ENCODE peak calls at places on chromosome 10, in ten cellular contexts. One of them, this sample, is unnamed.

GRCh38 chr10:789831-790701 is 100.6 kb upstream of the DIP2C start:
- DNase-seq in activated T-helper 1 cell treated with Interleukin-2 at 50 U/mL for 16 hours: no peak
- DNase-seq in lower lobe of right lung: peak
- DNase-seq in glutamatergic neuron: no peak
- DNase-seq in stimulated activated CD4-positive, alpha-beta T cell treated with anti-CD3 and anti-CD28 coated beads, Interleukin-2, amount 100 ng/mL, for 24 hours: no peak
- DNase-seq in tibial artery: no peak
- DNase-seq in iPS-NIHi11: no peak
- DNase-seq in thoracic aorta: no peak
- DNase-seq in brain microvascular endothelial cell: no peak
- DNase-seq in AG09309: no peak
- DNase-seq in this sample: no peak

GRCh38 chr10:43884516-43885105 is 235.9 kb upstream of the ZNF32 start:
- DNase-seq in lower lobe of right lung: no peak
- DNase-seq in tibial artery: no peak
- DNase-seq in AG09309: no peak
- DNase-seq in glutamatergic neuron: no peak
- DNase-seq in iPS-NIHi11: no peak
- DNase-seq in thoracic aorta: no peak
- DNase-seq in brain microvascular endothelial cell: no peak
- DNase-seq in activated T-helper 1 cell treated with Interleukin-2 at 50 U/mL for 16 hours: no peak
- DNase-seq in stimulated activated CD4-positive, alpha-beta T cell treated with anti-CD3 and anti-CD28 coated beads, Interleukin-2, amount 100 ng/mL, for 24 hours: no peak
- DNase-seq in this sample: no peak

GRCh38 chr10:104123397-104123796 is 1.4 kb downstream of the SFR1 start:
- DNase-seq in stimulated activated CD4-positive, alpha-beta T cell treated with anti-CD3 and anti-CD28 coated beads, Interleukin-2, amount 100 ng/mL, for 24 hours: no peak
- DNase-seq in activated T-helper 1 cell treated with Interleukin-2 at 50 U/mL for 16 hours: no peak
- DNase-seq in lower lobe of right lung: no peak
- DNase-seq in iPS-NIHi11: no peak
- DNase-seq in thoracic aorta: no peak
- DNase-seq in brain microvascular endothelial cell: no peak
- DNase-seq in AG09309: no peak
- DNase-seq in tibial artery: no peak
- DNase-seq in glutamatergic neuron: no peak
- DNase-seq in this sample: no peak

GRCh38 chr10:5466451-5466996 is 32.8 kb downstream of the CALML5 start:
- DNase-seq in tibial artery: no peak
- DNase-seq in iPS-NIHi11: peak
- DNase-seq in glutamatergic neuron: peak
- DNase-seq in thoracic aorta: no peak
- DNase-seq in stimulated activated CD4-positive, alpha-beta T cell treated with anti-CD3 and anti-CD28 coated beads, Interleukin-2, amount 100 ng/mL, for 24 hours: no peak
- DNase-seq in AG09309: no peak
- DNase-seq in brain microvascular endothelial cell: no peak
- DNase-seq in lower lobe of right lung: peak
- DNase-seq in activated T-helper 1 cell treated with Interleukin-2 at 50 U/mL for 16 hours: no peak
- DNase-seq in this sample: no peak

GRCh38 chr10:92829042-92829785 is 19.1 kb upstream of the EXOC6 start:
- DNase-seq in glutamatergic neuron: no peak
- DNase-seq in stimulated activated CD4-positive, alpha-beta T cell treated with anti-CD3 and anti-CD28 coated beads, Interleukin-2, amount 100 ng/mL, for 24 hours: no peak
- DNase-seq in lower lobe of right lung: no peak
- DNase-seq in iPS-NIHi11: peak
- DNase-seq in activated T-helper 1 cell treated with Interleukin-2 at 50 U/mL for 16 hours: no peak
- DNase-seq in AG09309: no peak
- DNase-seq in brain microvascular endothelial cell: no peak
- DNase-seq in tibial artery: no peak
- DNase-seq in thoracic aorta: no peak
- DNase-seq in this sample: no peak

GRCh38 chr10:82171899-82172298 is 296.9 kb downstream of the NRG3 start:
- DNase-seq in brain microvascular endothelial cell: no peak
- DNase-seq in lower lobe of right lung: no peak
- DNase-seq in glutamatergic neuron: no peak
- DNase-seq in iPS-NIHi11: no peak
- DNase-seq in activated T-helper 1 cell treated with Interleukin-2 at 50 U/mL for 16 hours: no peak
- DNase-seq in AG09309: no peak
- DNase-seq in thoracic aorta: no peak
- DNase-seq in stimulated activated CD4-positive, alpha-beta T cell treated with anti-CD3 and anti-CD28 coated beads, Interleukin-2, amount 100 ng/mL, for 24 hours: no peak
- DNase-seq in tibial artery: no peak
- DNase-seq in this sample: no peak

GRCh38 chr10:111976557-111976956 is 207.0 kb downstream of the GPAM start:
- DNase-seq in AG09309: no peak
- DNase-seq in glutamatergic neuron: no peak
- DNase-seq in iPS-NIHi11: no peak
- DNase-seq in tibial artery: no peak
- DNase-seq in thoracic aorta: no peak
- DNase-seq in activated T-helper 1 cell treated with Interleukin-2 at 50 U/mL for 16 hours: no peak
- DNase-seq in stimulated activated CD4-positive, alpha-beta T cell treated with anti-CD3 and anti-CD28 coated beads, Interleukin-2, amount 100 ng/mL, for 24 hours: no peak
- DNase-seq in brain microvascular endothelial cell: no peak
- DNase-seq in lower lobe of right lung: no peak
- DNase-seq in this sample: no peak

GRCh38 chr10:114917927-114918672 is 19.9 kb upstream of the TRUB1 start:
- DNase-seq in stimulated activated CD4-positive, alpha-beta T cell treated with anti-CD3 and anti-CD28 coated beads, Interleukin-2, amount 100 ng/mL, for 24 hours: no peak
- DNase-seq in tibial artery: no peak
- DNase-seq in glutamatergic neuron: no peak
- DNase-seq in thoracic aorta: no peak
- DNase-seq in lower lobe of right lung: no peak
- DNase-seq in brain microvascular endothelial cell: peak
- DNase-seq in activated T-helper 1 cell treated with Interleukin-2 at 50 U/mL for 16 hours: no peak
- DNase-seq in iPS-NIHi11: peak
- DNase-seq in AG09309: no peak
- DNase-seq in this sample: no peak

GRCh38 chr10:96496281-96496925 is 17.3 kb downstream of the TLL2 start:
- DNase-seq in glutamatergic neuron: no peak
- DNase-seq in stimulated activated CD4-positive, alpha-beta T cell treated with anti-CD3 and anti-CD28 coated beads, Interleukin-2, amount 100 ng/mL, for 24 hours: no peak
- DNase-seq in activated T-helper 1 cell treated with Interleukin-2 at 50 U/mL for 16 hours: no peak
- DNase-seq in AG09309: no peak
- DNase-seq in brain microvascular endothelial cell: no peak
- DNase-seq in iPS-NIHi11: peak
- DNase-seq in tibial artery: no peak
- DNase-seq in thoracic aorta: no peak
- DNase-seq in lower lobe of right lung: no peak
- DNase-seq in this sample: no peak

GRCh38 chr10:19576576-19576975 is 239.7 kb upstream of the PLXDC2 start:
- DNase-seq in stimulated activated CD4-positive, alpha-beta T cell treated with anti-CD3 and anti-CD28 coated beads, Interleukin-2, amount 100 ng/mL, for 24 hours: no peak
- DNase-seq in activated T-helper 1 cell treated with Interleukin-2 at 50 U/mL for 16 hours: no peak
- DNase-seq in glutamatergic neuron: no peak
- DNase-seq in iPS-NIHi11: peak
- DNase-seq in brain microvascular endothelial cell: no peak
- DNase-seq in AG09309: no peak
- DNase-seq in tibial artery: no peak
- DNase-seq in thoracic aorta: no peak
- DNase-seq in lower lobe of right lung: no peak
- DNase-seq in this sample: no peak

GRCh38 chr10:78181381-78182055 is 147.9 kb downstream of the RPS24 start:
- DNase-seq in activated T-helper 1 cell treated with Interleukin-2 at 50 U/mL for 16 hours: no peak
- DNase-seq in tibial artery: no peak
- DNase-seq in iPS-NIHi11: no peak
- DNase-seq in glutamatergic neuron: no peak
- DNase-seq in brain microvascular endothelial cell: no peak
- DNase-seq in lower lobe of right lung: no peak
- DNase-seq in AG09309: no peak
- DNase-seq in thoracic aorta: no peak
- DNase-seq in stimulated activated CD4-positive, alpha-beta T cell treated with anti-CD3 and anti-CD28 coated beads, Interleukin-2, amount 100 ng/mL, for 24 hours: no peak
- DNase-seq in this sample: no peak

GRCh38 chr10:31190488-31190887 is 128.5 kb upstream of the ZEB1 start:
- DNase-seq in iPS-NIHi11: no peak
- DNase-seq in stimulated activated CD4-positive, alpha-beta T cell treated with anti-CD3 and anti-CD28 coated beads, Interleukin-2, amount 100 ng/mL, for 24 hours: no peak
- DNase-seq in thoracic aorta: no peak
- DNase-seq in activated T-helper 1 cell treated with Interleukin-2 at 50 U/mL for 16 hours: no peak
- DNase-seq in brain microvascular endothelial cell: no peak
- DNase-seq in glutamatergic neuron: no peak
- DNase-seq in lower lobe of right lung: no peak
- DNase-seq in tibial artery: no peak
- DNase-seq in AG09309: no peak
- DNase-seq in this sample: no peak

GRCh38 chr10:90642136-90642535 is 215.7 kb downstream of the HTR7 start:
- DNase-seq in brain microvascular endothelial cell: peak
- DNase-seq in iPS-NIHi11: no peak
- DNase-seq in tibial artery: no peak
- DNase-seq in lower lobe of right lung: no peak
- DNase-seq in stimulated activated CD4-positive, alpha-beta T cell treated with anti-CD3 and anti-CD28 coated beads, Interleukin-2, amount 100 ng/mL, for 24 hours: no peak
- DNase-seq in AG09309: peak
- DNase-seq in glutamatergic neuron: no peak
- DNase-seq in activated T-helper 1 cell treated with Interleukin-2 at 50 U/mL for 16 hours: no peak
- DNase-seq in thoracic aorta: no peak
- DNase-seq in this sample: no peak

GRCh38 chr10:8618834-8619233 is 564.3 kb downstream of the GATA3 start:
- DNase-seq in brain microvascular endothelial cell: no peak
- DNase-seq in tibial artery: no peak
- DNase-seq in iPS-NIHi11: no peak
- DNase-seq in AG09309: no peak
- DNase-seq in activated T-helper 1 cell treated with Interleukin-2 at 50 U/mL for 16 hours: no peak
- DNase-seq in lower lobe of right lung: no peak
- DNase-seq in glutamatergic neuron: no peak
- DNase-seq in stimulated activated CD4-positive, alpha-beta T cell treated with anti-CD3 and anti-CD28 coated beads, Interleukin-2, amount 100 ng/mL, for 24 hours: no peak
- DNase-seq in thoracic aorta: no peak
- DNase-seq in this sample: no peak

GRCh38 chr10:59234814-59235429 is 58.5 kb downstream of the PHYHIPL start:
- DNase-seq in stimulated activated CD4-positive, alpha-beta T cell treated with anti-CD3 and anti-CD28 coated beads, Interleukin-2, amount 100 ng/mL, for 24 hours: no peak
- DNase-seq in AG09309: peak
- DNase-seq in thoracic aorta: no peak
- DNase-seq in iPS-NIHi11: peak
- DNase-seq in glutamatergic neuron: no peak
- DNase-seq in activated T-helper 1 cell treated with Interleukin-2 at 50 U/mL for 16 hours: no peak
- DNase-seq in brain microvascular endothelial cell: peak
- DNase-seq in lower lobe of right lung: no peak
- DNase-seq in tibial artery: no peak
- DNase-seq in this sample: no peak

GRCh38 chr10:51073461-51074237 is 638 bp upstream of the PRKG1 start:
- DNase-seq in brain microvascular endothelial cell: no peak
- DNase-seq in AG09309: no peak
- DNase-seq in glutamatergic neuron: peak
- DNase-seq in lower lobe of right lung: no peak
- DNase-seq in iPS-NIHi11: peak
- DNase-seq in thoracic aorta: no peak
- DNase-seq in stimulated activated CD4-positive, alpha-beta T cell treated with anti-CD3 and anti-CD28 coated beads, Interleukin-2, amount 100 ng/mL, for 24 hours: no peak
- DNase-seq in activated T-helper 1 cell treated with Interleukin-2 at 50 U/mL for 16 hours: no peak
- DNase-seq in tibial artery: no peak
- DNase-seq in this sample: no peak

GRCh38 chr10:110208614-110209398 is 1.4 kb downstream of the MXI1 start:
- DNase-seq in AG09309: no peak
- DNase-seq in glutamatergic neuron: peak
- DNase-seq in brain microvascular endothelial cell: no peak
- DNase-seq in tibial artery: peak
- DNase-seq in activated T-helper 1 cell treated with Interleukin-2 at 50 U/mL for 16 hours: peak
- DNase-seq in lower lobe of right lung: no peak
- DNase-seq in iPS-NIHi11: no peak
- DNase-seq in stimulated activated CD4-positive, alpha-beta T cell treated with anti-CD3 and anti-CD28 coated beads, Interleukin-2, amount 100 ng/mL, for 24 hours: peak
- DNase-seq in thoracic aorta: no peak
- DNase-seq in this sample: peak

GRCh38 chr10:82211331-82211730 is 336.3 kb downstream of the NRG3 start:
- DNase-seq in stimulated activated CD4-positive, alpha-beta T cell treated with anti-CD3 and anti-CD28 coated beads, Interleukin-2, amount 100 ng/mL, for 24 hours: no peak
- DNase-seq in thoracic aorta: no peak
- DNase-seq in activated T-helper 1 cell treated with Interleukin-2 at 50 U/mL for 16 hours: no peak
- DNase-seq in tibial artery: no peak
- DNase-seq in glutamatergic neuron: no peak
- DNase-seq in AG09309: no peak
- DNase-seq in brain microvascular endothelial cell: no peak
- DNase-seq in lower lobe of right lung: no peak
- DNase-seq in iPS-NIHi11: no peak
- DNase-seq in this sample: no peak

This sample was measured in substantia nigra.